ENCODE peak calls at places on chromosomes 11 and 22, in ten cellular contexts. G is GM18507, N is MM.1S, X is foreskin fibroblast, A is posterior vena cava, S is H4, L is left ventricle myocardium inferior, M is RWPE1, U is fibroblast of lung, Q is colonic mucosa. W is an unnamed sample.

GRCh38 chr22:36934153-36934939 is 20.9 kb downstream of the CSF2RB start:
- DNase-seq in G (no peak), N (no peak), X (no peak), A (no peak), S (no peak), L (no peak), M (no peak), U (no peak), Q (no peak), W (no peak)

GRCh38 chr22:39530692-39531331 is 1.7 kb downstream of the RPS19BP1 start:
- DNase-seq in G (no peak), N (peak; percentile 60), X (peak; percentile 64), A (no peak), S (peak; percentile 53), L (no peak), M (peak; percentile 24), U (peak; percentile 54), Q (peak; percentile 54), W (no peak)

GRCh38 chr22:45163074-45163416 is 680 bp upstream of the NUP50 start:
- DNase-seq in G (no peak), N (peak; percentile 27), X (peak; percentile 56), A (no peak), S (no peak), L (no peak), M (no peak), U (peak; percentile 53), Q (no peak), W (peak; percentile 39)

GRCh38 chr11:2316963-2317244 is 15.1 kb downstream of the TSPAN32 start:
- DNase-seq in G (no peak), N (no peak), X (no peak), A (no peak), S (no peak), L (no peak), M (no peak), U (no peak), Q (no peak), W (no peak)

GRCh38 chr11:102111011-102111786 is 952 bp downstream of the YAP1 start:
- DNase-seq in G (no peak), N (peak; percentile 34), X (peak; percentile 94), A (peak; percentile 90), S (peak; percentile 65), L (peak; percentile 73), M (peak; percentile 86), U (peak; percentile 88), Q (peak; percentile 75), W (no peak)

GRCh38 chr11:73260127-73260457 is 12.0 kb upstream of the P2RY6 start:
- DNase-seq in G (no peak), N (no peak), X (no peak), A (peak; percentile 18), S (no peak), L (no peak), M (no peak), U (no peak), Q (no peak), W (no peak)

GRCh38 chr11:114377612-114378267 is 22.6 kb downstream of the C11orf71 start:
- DNase-seq in G (no peak), N (no peak), X (peak; percentile 96), A (no peak), S (peak; percentile 59), L (no peak), M (no peak), U (no peak), Q (no peak), W (no peak)

GRCh38 chr11:69280451-69280850 is 13.5 kb upstream of the MYEOV start:
- DNase-seq in G (no peak), N (no peak), X (peak; percentile 49), A (no peak), S (no peak), L (no peak), M (peak; percentile 83), U (peak; percentile 40), Q (no peak), W (no peak)

GRCh38 chr11:130527648-130528300 is 79.3 kb downstream of the ADAMTS15 start:
- DNase-seq in G (no peak), N (no peak), X (peak; percentile 49), A (no peak), S (peak; percentile 45), L (peak; percentile 53), M (no peak), U (peak; percentile 42), Q (no peak), W (no peak)

GRCh38 chr11:44309483-44310197 is at the start of gene ALX4:
- DNase-seq in G (no peak), N (no peak), X (peak; percentile 77), A (no peak), S (peak; percentile 52), L (peak; percentile 53), M (no peak), U (peak; percentile 17), Q (no peak), W (peak; percentile 32)

GRCh38 chr22:32218470-32218869 is 13.6 kb upstream of the RFPL2 start:
- DNase-seq in G (no peak), N (no peak), X (no peak), A (no peak), S (no peak), L (no peak), M (no peak), U (no peak), Q (no peak), W (no peak)

GRCh38 chr11:111308140-111308539 is 9.8 kb downstream of the POU2AF3 start:
- DNase-seq in G (no peak), N (no peak), X (no peak), A (no peak), S (no peak), L (no peak), M (no peak), U (peak; percentile 74), Q (peak; percentile 92), W (no peak)

W was measured in RPMI8226.